ENCODE peak calls at places on chromosomes 3 and 15, in five cellular contexts. M is IMR-90, V is H9, C is neuronal stem cell, S is mesendoderm. X is an unnamed sample.

GRCh38 chr15:69044899-69045298 is 30.4 kb downstream of the NOX5 start:
- DNase-seq in V (no peak), C (no peak), M (peak; percentile 69), S (peak; percentile 84), X (peak; percentile 90)

GRCh38 chr3:27556854-27557253 is 72.7 kb upstream of the SLC4A7 start:
- DNase-seq in M (peak; percentile 72), S (no peak), C (no peak), V (no peak), X (peak; percentile 46)

GRCh38 chr3:73681610-73682009 is 56.9 kb upstream of the PDZRN3 start:
- DNase-seq in V (no peak), M (peak; percentile 85), C (no peak), S (no peak), X (no peak)

GRCh38 chr3:195062866-195063540 is 208.0 kb downstream of the XXYLT1 start:
- DNase-seq in V (no peak), M (no peak), C (no peak), S (no peak), X (no peak)

GRCh38 chr3:16992198-16992597 is 107.4 kb downstream of the PLCL2 start:
- DNase-seq in C (no peak), V (no peak), M (no peak), S (no peak), X (no peak)

GRCh38 chr3:195540526-195540925 is 2.6 kb downstream of the PPP1R2 start:
- DNase-seq in V (no peak), M (no peak), C (no peak), S (no peak), X (no peak)

GRCh38 chr3:142497729-142498128 is 49.9 kb upstream of the XRN1 start:
- DNase-seq in S (no peak), M (no peak), V (no peak), C (no peak), X (no peak)

GRCh38 chr15:44775923-44776322 is 39.6 kb downstream of the TRIM69 start:
- DNase-seq in C (no peak), S (no peak), V (no peak), M (no peak), X (peak; percentile 13)

GRCh38 chr3:101066776-101067175 is 73.6 kb upstream of the ABI3BP start:
- DNase-seq in S (peak; percentile 10), V (no peak), C (no peak), M (peak; percentile 50), X (peak; percentile 11)

GRCh38 chr3:128995737-128996136 is 1.9 kb upstream of the CFAP92 start:
- DNase-seq in S (no peak), V (no peak), M (no peak), C (no peak), X (no peak)

GRCh38 chr15:70165811-70166284 is 68.1 kb upstream of the TLE3 start:
- DNase-seq in M (no peak), C (no peak), S (peak; percentile 72), V (no peak), X (peak; percentile 45)

GRCh38 chr3:175340338-175341015 is 481.3 kb downstream of the NAALADL2 start:
- DNase-seq in S (peak; percentile 3), M (no peak), V (no peak), C (no peak), X (no peak)

GRCh38 chr15:68526784-68527183 is 52.0 kb upstream of the CORO2B start:
- DNase-seq in C (no peak), M (no peak), S (no peak), V (no peak), X (no peak)

GRCh38 chr3:42631650-42632049 is 21.8 kb upstream of the ZBTB47 start:
- DNase-seq in C (no peak), S (no peak), M (no peak), V (peak; percentile 40), X (no peak)

GRCh38 chr15:89323825-89324224 is 10.8 kb downstream of the POLG start:
- DNase-seq in V (no peak), C (no peak), S (no peak), M (no peak), X (no peak)

GRCh38 chr3:13019706-13020105 is 53.5 kb downstream of the IQSEC1 start:
- DNase-seq in S (peak; percentile 24), V (no peak), M (no peak), C (no peak), X (no peak)

GRCh38 chr15:65189102-65189740 is 4.1 kb upstream of the CLPX start:
- DNase-seq in V (peak; percentile 59), C (peak; percentile 57), S (peak; percentile 78), M (peak; percentile 67), X (peak; percentile 74)

GRCh38 chr3:67937498-67938118 is 283.2 kb upstream of the SUCLG2 start:
- DNase-seq in C (no peak), S (no peak), M (no peak), V (no peak), X (no peak)

GRCh38 chr3:67946446-67946845 is 292.0 kb upstream of the SUCLG2 start:
- DNase-seq in V (no peak), C (no peak), M (peak; percentile 1), S (no peak), X (peak; percentile 43)

GRCh38 chr3:67943546-67943945 is 289.1 kb upstream of the SUCLG2 start:
- DNase-seq in V (no peak), C (no peak), M (no peak), S (no peak), X (no peak)

GRCh38 chr3:67940200-67940952 is 286.0 kb upstream of the SUCLG2 start:
- DNase-seq in C (no peak), S (no peak), V (no peak), M (no peak), X (peak; percentile 6)

DNA sequence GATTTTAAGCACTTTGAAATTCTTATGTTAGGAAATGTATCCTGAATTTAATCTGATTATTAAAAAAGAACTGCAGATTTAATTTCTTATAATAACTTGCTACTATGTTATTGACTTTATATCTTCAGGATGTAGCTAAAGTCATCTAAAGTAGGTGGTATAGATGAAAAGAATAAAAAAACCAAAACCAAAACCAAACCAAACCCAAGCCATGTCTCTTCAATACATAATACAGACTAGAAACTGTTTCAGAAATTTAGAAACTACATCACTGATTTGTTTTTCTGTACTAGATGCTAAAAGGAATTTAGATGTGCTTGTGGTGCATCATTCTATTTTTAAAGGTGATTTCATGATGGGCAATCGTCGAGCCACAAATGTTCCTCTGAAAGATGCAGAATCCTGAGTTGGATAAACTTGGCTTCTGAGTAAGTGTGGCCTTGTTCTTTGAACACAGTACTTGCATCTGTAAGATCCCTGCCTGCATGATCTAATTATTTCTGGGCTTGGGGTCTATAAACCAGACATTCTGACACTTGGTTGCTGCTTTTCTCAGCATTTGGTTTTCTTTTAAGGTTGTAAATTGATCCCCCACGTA is 287.1 kb upstream of the SUCLG2 start:
- DNase-seq in S (no peak), M (no peak), C (no peak), V (no peak), X (no peak)
- H2BK15ac ChIP-seq in S (no peak overlapping the region), M (no peak overlapping the region), C (no peak overlapping the region), V (no peak overlapping the region), X (no peak overlapping the region)

GRCh38 chr3:34180532-34180931 is 382.1 kb downstream of the PDCD6IP start:
- DNase-seq in S (no peak), C (no peak), M (no peak), V (no peak), X (no peak)

GRCh38 chr3:34175636-34176186 is 377.3 kb downstream of the PDCD6IP start:
- DNase-seq in M (no peak), C (no peak), V (no peak), S (no peak), X (no peak)

GRCh38 chr3:34178415-34178814 is 380.0 kb downstream of the PDCD6IP start:
- DNase-seq in M (peak; percentile 11), C (no peak), V (no peak), S (no peak), X (peak; percentile 14)

GRCh38 chr3:34176723-34177122 is 378.3 kb downstream of the PDCD6IP start:
- DNase-seq in C (no peak), M (no peak), V (no peak), S (no peak), X (no peak)

GRCh38 chr3:34174740-34175139 is 376.3 kb downstream of the PDCD6IP start:
- DNase-seq in V (no peak), M (no peak), S (peak; percentile 5), C (no peak), X (no peak)
- H3K27ac ChIP-seq in V (no peak overlapping the region), M (no peak overlapping the region), S (no peak overlapping the region), C (no peak overlapping the region), X (no peak overlapping the region)

GRCh38 chr3:133998691-133999241 is 31.0 kb downstream of the SLCO2A1 start:
- DNase-seq in S (no peak), C (no peak), M (no peak), V (no peak), X (no peak)

GRCh38 chr3:133996251-133996661 is 33.5 kb downstream of the SLCO2A1 start:
- DNase-seq in V (peak; percentile 41), S (peak; percentile 56), C (no peak), M (no peak), X (no peak)

GRCh38 chr3:133996996-133997395 is 32.7 kb downstream of the SLCO2A1 start:
- DNase-seq in M (no peak), C (no peak), V (no peak), S (no peak), X (no peak)

GRCh38 chr3:133999891-134000685 is 29.6 kb downstream of the SLCO2A1 start:
- DNase-seq in C (no peak), V (no peak), S (no peak), M (no peak), X (no peak)

DNA sequence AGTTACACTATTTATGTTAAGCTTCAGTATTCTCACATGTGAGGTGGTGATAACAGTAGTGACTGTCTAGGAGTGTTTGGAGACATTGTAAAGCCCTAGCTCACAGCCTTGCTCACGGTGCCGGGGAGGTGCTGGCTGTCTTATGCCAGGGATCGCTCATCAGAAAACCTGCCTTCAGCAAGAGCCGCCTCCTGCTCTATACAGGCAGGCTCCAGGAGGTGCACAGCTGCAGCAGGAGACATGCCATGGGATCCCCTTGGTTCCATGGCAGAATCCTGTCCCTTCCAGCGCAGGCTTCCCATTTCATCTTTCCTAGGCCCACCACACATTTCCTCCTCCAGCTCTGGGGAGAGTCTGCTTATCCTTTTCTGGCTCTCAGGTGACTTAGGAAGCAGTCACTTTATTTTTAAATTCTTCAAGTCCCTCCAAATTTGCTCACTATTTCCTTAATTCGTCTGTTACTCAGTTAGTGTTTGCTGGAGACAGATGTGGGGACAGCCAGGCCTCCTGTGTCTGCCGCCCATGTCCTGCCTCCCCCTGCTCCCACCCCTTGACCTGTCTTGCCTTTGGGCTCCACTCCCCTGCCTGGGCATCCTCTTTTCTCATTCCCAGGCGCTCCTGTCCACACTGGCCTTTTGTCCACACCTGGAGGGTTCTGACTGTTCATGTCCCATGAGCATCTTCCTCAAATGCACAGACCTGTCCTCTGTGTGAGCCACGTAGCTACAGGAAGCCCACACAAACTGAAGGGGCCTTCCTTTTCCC is 31.7 kb downstream of the SLCO2A1 start:
- DNase-seq in S (no peak), V (no peak), M (no peak), C (no peak), X (no peak)
- H3K4ac ChIP-seq in S (no peak overlapping the region), V (no peak overlapping the region), M (no peak overlapping the region), C (no peak overlapping the region), X (no peak overlapping the region)

GRCh38 chr3:33957176-33957575 is 158.7 kb downstream of the PDCD6IP start:
- DNase-seq in S (no peak), V (no peak), M (no peak), C (no peak), X (no peak)

DNA sequence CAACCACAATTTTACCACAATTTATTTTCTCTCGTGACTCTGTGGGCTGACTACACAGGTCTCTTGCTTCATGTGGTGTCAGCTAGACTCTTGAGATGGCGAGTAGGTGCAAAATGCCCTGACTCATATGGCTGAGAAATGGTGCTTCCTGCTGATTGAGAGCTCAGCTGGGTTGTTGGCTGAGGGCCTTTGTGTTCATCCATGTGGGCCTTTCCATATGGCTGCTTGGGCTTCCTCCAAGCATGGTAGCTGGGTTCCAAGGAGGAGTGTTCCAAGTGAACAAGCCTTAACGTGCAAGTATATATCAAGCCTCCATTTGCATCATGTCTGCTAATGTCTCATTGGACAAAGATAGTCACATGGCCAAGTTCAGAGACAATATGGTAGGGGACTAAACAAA is 164.0 kb downstream of the PDCD6IP start:
- DNase-seq in M (no peak), C (no peak), S (no peak), V (no peak), X (no peak)
- H2BK15ac ChIP-seq in M (no peak overlapping the region), C (no peak overlapping the region), S (no peak overlapping the region), V (no peak overlapping the region), X (no peak overlapping the region)